ENCODE peak calls at places on chromosome 2, in nine cellular contexts. Y is HuH-7; Z is mesothelial cell of epicardium; H is EL; N is activated CD8-positive, alpha-beta memory T cell treated with anti-CD3 and anti-CD28 coated beads, Interleukin-2, amount 10 ng/mL, durations not matched to agents 7 days and 5 days; W is stimulated activated CD4-positive, alpha-beta T cell treated with anti-CD3 and anti-CD28 coated beads, Interleukin-4, amount 100 ng/mL, for 48 hours; M is LNCaP clone FGC; J is T-cell; F is brain microvascular endothelial cell. G is an unnamed sample.

GRCh38 chr2:215961981-215962380 is 51.4 kb downstream of the MREG start:
- DNase-seq in Y (no peak), Z (no peak), H (no peak), N (no peak), W (no peak), M (no peak), J (no peak), F (no peak), G (no peak)

GRCh38 chr2:8615252-8616083 is 66.4 kb upstream of the ID2 start:
- DNase-seq in Y (no peak), Z (no peak), H (no peak), N (no peak), W (no peak), M (no peak), J (no peak), F (no peak), G (no peak)

GRCh38 chr2:239548491-239548890 is 147.7 kb upstream of the HDAC4 start:
- DNase-seq in Y (no peak), Z (no peak), H (no peak), N (peak), W (peak), M (no peak), J (peak), F (no peak), G (no peak)

GRCh38 chr2:156046900-156047299 is 285.6 kb downstream of the NR4A2 start:
- DNase-seq in Y (no peak), Z (no peak), H (no peak), N (no peak), W (no peak), M (no peak), J (no peak), F (no peak), G (no peak)

GRCh38 chr2:133561045-133561852 is 7.0 kb downstream of the NCKAP5 start:
- DNase-seq in Y (no peak), Z (no peak), H (peak), N (no peak), W (no peak), M (peak), J (no peak), F (peak), G (peak)

GRCh38 chr2:48016620-48017019 is 110.3 kb upstream of the FBXO11 start:
- DNase-seq in Y (peak), Z (no peak), H (no peak), N (no peak), W (no peak), M (no peak), J (no peak), F (no peak), G (peak)

GRCh38 chr2:1493361-1494126 is 80.3 kb downstream of the TPO start:
- DNase-seq in Y (no peak), Z (no peak), H (no peak), N (no peak), W (no peak), M (no peak), J (no peak), F (no peak), G (no peak)

GRCh38 chr2:23567382-23567781 is 182.4 kb downstream of the KLHL29 start:
- DNase-seq in Y (no peak), Z (no peak), H (peak), N (no peak), W (no peak), M (no peak), J (no peak), F (no peak), G (no peak)

GRCh38 chr2:218849721-218850120 is 9.9 kb upstream of the WNT6 start:
- DNase-seq in Y (no peak), Z (no peak), H (peak), N (no peak), W (no peak), M (no peak), J (no peak), F (no peak), G (no peak)

GRCh38 chr2:65662654-65663432 is 230.4 kb upstream of the SPRED2 start:
- DNase-seq in Y (no peak), Z (no peak), H (peak), N (no peak), W (no peak), M (peak), J (no peak), F (peak), G (peak)

GRCh38 chr2:167933097-167933814 is 314.1 kb downstream of the STK39 start:
- DNase-seq in Y (no peak), Z (no peak), H (no peak), N (no peak), W (no peak), M (no peak), J (no peak), F (no peak), G (no peak)

GRCh38 chr2:62406573-62407043 is 99.4 kb downstream of the TMEM17 start:
- DNase-seq in Y (no peak), Z (no peak), H (no peak), N (no peak), W (no peak), M (no peak), J (no peak), F (no peak), G (no peak)